ENCODE peak calls at places on chromosome 17, in six cellular contexts. S, P, X, F, N and B are unnamed samples.

GRCh38 chr17:61303334-61304096 is 96.1 kb upstream of the TBX2 start:
- DNase-seq in N (no peak), S (peak), P (no peak), F (no peak), X (no peak), B (no peak)

GRCh38 chr17:61324540-61324868 is 75.1 kb upstream of the TBX2 start:
- DNase-seq in F (no peak), N (no peak), S (no peak), P (no peak), X (no peak), B (no peak)

GRCh38 chr17:82941021-82942001 is 101.5 kb upstream of the ZNF750 start:
- DNase-seq in N (peak), X (no peak), S (no peak), F (no peak), P (peak), B (no peak)

GRCh38 chr17:55769625-55770000 is 18.8 kb downstream of the PCTP start:
- DNase-seq in N (peak), P (no peak), S (peak), X (no peak), F (no peak), B (no peak)

GRCh38 chr17:40243756-40244155 is 24.7 kb downstream of the WIPF2 start:
- DNase-seq in X (no peak), N (no peak), F (no peak), S (peak), P (no peak), B (no peak)

GRCh38 chr17:82598256-82599011 is 49.8 kb downstream of the WDR45B start:
- DNase-seq in P (no peak), S (peak), F (no peak), N (peak), X (no peak), B (no peak)

GRCh38 chr17:48492401-48493298 is 38.2 kb downstream of the HOXB1 start:
- DNase-seq in F (peak), N (peak), S (peak), P (peak), X (peak), B (peak)

GRCh38 chr17:83124871-83125514 is 45.6 kb downstream of the METRNL start:
- DNase-seq in P (peak), F (no peak), S (no peak), N (peak), X (no peak), B (no peak)

GRCh38 chr17:517181-517580 is 164.6 kb upstream of the RPH3AL start:
- DNase-seq in P (no peak), S (no peak), F (no peak), X (no peak), N (no peak), B (no peak)

GRCh38 chr17:14442798-14443553 is 142.1 kb downstream of the HS3ST3B1 start:
- DNase-seq in S (no peak), F (no peak), N (no peak), X (no peak), P (no peak), B (no peak)

GRCh38 chr17:27385626-27386025 is 70.6 kb upstream of the KSR1 start:
- DNase-seq in S (no peak), N (no peak), P (peak), X (no peak), F (no peak), B (no peak)

GRCh38 chr17:27382025-27382424 is 74.2 kb upstream of the KSR1 start:
- DNase-seq in F (no peak), N (no peak), P (peak), X (no peak), S (no peak), B (no peak)

GRCh38 chr17:27384721-27385120 is 71.5 kb upstream of the KSR1 start:
- DNase-seq in S (peak), N (no peak), P (no peak), F (no peak), X (no peak), B (no peak)

GRCh38 chr17:27386206-27387075 is 69.8 kb upstream of the KSR1 start:
- DNase-seq in P (peak), N (no peak), X (no peak), F (no peak), S (no peak), B (no peak)

GRCh38 chr17:27384261-27384701 is 72.0 kb upstream of the KSR1 start:
- DNase-seq in N (peak), S (peak), X (no peak), F (no peak), P (peak), B (no peak)
- TF ChIP-seq CTCF in N (no peak), S (no peak), X (no peak), F (no peak), P (no peak), B (no peak)

DNA sequence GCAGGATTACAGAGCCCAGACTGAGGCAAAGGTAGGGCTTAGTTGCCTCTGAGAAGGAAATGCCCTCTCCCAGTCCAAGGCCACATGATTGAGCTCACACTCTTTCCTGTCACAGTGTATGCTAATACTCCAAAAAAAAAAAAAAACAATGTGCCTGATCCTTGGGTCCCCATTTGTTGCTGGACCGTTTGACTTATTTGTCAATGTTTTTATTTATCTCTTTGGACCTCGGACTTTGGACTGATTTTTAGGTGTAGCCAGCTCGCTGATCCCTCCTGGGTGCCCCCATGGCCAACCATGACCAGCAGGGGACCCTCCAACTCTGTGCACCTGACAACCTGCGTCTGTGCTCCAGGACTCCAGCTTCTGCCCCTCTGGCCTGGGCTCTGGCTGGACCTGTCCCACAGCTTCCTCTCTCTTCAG is 622 bp upstream of the CCL16 start:
- DNase-seq in S (no peak), X (no peak), F (no peak), P (no peak), N (no peak), B (no peak)
- TF ChIP-seq CTCF in S (no peak), X (no peak), F (peak), P (no peak), N (no peak), B (peak)

DNA sequence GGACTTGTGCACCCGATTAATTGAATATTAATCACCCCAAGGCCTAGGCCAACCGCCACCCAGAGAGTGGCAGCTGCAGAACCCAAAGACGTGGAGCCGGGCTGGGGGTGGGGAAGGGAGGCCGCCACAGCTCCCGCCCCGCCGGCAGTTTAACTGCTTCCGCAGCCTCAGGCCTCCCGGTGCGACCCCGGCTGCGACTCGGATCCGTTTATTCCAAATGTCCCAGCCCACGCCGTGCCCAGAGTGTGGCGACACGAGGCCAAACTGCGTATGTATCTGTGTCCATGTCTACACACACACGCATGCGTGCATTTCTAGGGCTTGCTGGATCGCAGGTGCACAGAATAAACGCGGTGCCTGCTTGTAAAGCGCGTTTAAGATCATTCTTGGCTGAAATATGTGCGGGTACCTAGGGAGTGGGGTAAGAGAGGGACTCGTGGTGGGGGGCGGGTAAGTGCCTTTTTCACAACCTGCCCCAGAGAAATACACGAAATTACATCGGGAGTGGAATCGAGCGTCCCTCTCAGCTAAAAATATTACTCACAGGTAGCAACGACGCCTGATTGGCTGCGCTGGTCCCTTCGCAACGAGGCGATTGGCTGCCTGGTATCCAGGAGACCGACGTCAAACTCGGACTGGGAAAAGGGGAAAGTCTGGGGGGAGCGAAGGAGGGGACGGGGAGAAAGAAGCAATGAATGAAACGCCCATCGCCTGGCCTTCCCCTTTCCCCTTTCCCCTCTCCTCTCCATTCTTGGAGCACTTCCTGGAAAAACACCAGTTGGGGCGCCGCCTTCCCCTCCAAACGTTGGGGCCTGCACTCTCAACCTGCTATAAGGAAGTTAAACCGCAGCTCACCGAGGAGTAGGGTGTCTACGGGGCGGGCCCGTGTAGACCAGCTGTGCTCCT is 1.0 kb upstream of the TOB1 start:
- DNase-seq in P (peak), N (peak), X (peak), S (peak), F (peak), B (peak)
- TF ChIP-seq CTCF in P (no peak), N (no peak), X (no peak), S (no peak), F (no peak), B (no peak)

DNA sequence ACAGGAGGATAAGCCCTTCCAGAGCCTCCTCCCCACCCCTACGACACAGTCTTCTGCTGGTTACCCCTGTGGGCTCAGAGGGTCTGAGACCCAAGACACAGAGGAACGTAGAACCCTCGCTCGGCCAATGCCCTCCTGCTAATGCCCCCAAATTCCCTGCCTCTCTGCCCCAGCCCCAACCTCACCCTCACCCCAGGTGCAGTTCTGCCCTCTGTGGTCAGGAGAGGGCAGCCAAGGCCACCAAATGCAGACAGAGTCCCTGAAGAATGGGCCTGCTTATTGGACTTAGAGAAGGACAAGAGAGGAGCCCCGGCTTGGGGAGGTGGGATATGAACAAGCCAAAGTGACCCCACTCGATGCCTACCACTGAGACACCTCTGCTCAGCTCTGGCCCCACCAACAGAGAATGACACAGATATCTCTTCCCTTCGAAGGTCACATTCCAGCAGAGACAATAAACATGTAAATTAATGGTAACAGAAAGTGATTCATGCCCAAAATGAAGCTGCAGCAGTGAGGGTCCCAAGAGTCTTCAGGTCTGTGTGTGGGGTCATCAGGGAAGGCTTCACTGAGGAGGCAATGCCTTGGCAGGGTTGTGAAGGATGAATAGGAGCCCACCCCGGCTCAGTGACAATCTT is 80.9 kb upstream of the CCL1 start:
- DNase-seq in F (no peak), P (no peak), X (no peak), N (no peak), S (no peak), B (no peak)
- TF ChIP-seq CTCF in F (peak), P (no peak), X (no peak), N (no peak), S (peak), B (peak)

DNA sequence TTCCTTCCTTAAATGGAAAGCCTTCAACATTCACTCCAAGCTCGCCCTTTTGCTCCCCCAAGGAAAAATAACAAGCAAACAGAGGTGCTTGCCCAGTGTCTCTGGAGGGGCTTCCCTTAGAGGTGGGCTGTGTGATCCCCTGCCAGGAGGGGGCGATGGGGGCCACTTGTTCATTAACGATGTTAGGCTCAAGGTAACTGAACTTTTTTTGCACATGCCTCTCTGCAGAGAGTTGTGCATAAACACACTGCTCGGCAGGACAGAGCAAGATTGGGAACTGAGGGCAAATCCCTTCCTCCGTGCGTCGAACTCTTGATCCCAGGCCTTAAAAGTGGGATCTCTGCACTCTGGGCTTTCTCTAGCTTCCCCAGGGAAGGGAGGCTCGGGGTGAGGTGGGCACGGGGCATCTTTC is 15.5 kb upstream of the NAGLU start:
- DNase-seq in P (no peak), S (no peak), N (no peak), F (no peak), X (no peak), B (no peak)
- TF ChIP-seq CTCF in P (no peak), S (peak), N (no peak), F (peak), X (no peak), B (peak)

GRCh38 chr17:8189711-8190477 is at the start of gene BORCS6:
- DNase-seq in X (peak), N (peak), P (peak), F (peak), S (peak), B (peak)
- TF ChIP-seq CTCF in X (no peak), N (no peak), P (no peak), F (peak), S (no peak), B (peak)